ENCODE peak calls at places on chromosomes 13 and 19, in five cellular contexts. D, M, W, U and S are unnamed samples.
A peak's percentile ranks its signal among the peaks of the same experiment; 100 is the strongest.

GRCh38 chr19:33879818-33880575 is 83.3 kb downstream of the KCTD15 start:
- DNase-seq in M (no peak), D (no peak), W (no peak), U (no peak), S (no peak)

GRCh38 chr19:19388568-19389555 is 16.6 kb upstream of the GATAD2A start:
- DNase-seq in D (peak; percentile 49), W (no peak), U (no peak), M (no peak), S (no peak)

GRCh38 chr19:46015080-46015960 is 7.5 kb downstream of the PGLYRP1 start:
- DNase-seq in M (peak; percentile 65), D (peak; percentile 66), W (no peak), U (peak; percentile 94), S (peak; percentile 80)

GRCh38 chr19:12052057-12052570 is 647 bp downstream of the ZNF878 start:
- DNase-seq in U (peak; percentile 48), D (no peak), W (no peak), M (no peak), S (peak; percentile 9)

GRCh38 chr19:35911173-35911572 is 3.1 kb upstream of the TYROBP start:
- DNase-seq in U (no peak), M (no peak), W (no peak), D (no peak), S (no peak)

GRCh38 chr19:35565016-35565856 is 1.8 kb upstream of the ATP4A start:
- DNase-seq in M (no peak), U (no peak), W (no peak), D (no peak), S (no peak)

GRCh38 chr13:107864543-107865460 is 350.5 kb downstream of the LIG4 start:
- DNase-seq in D (peak; percentile 84), W (no peak), U (no peak), M (no peak), S (peak; percentile 18)

GRCh38 chr13:114024603-114025431 is 50.9 kb upstream of the C13orf46 start:
- DNase-seq in U (no peak), W (peak; percentile 46), M (no peak), D (no peak), S (no peak)

GRCh38 chr19:15934332-15935078 is at the start of gene CYP4F11:
- DNase-seq in U (peak; percentile 92), D (no peak), W (no peak), M (no peak), S (peak; percentile 99)

GRCh38 chr19:17246681-17247425 is 1.1 kb upstream of the NR2F6 start:
- DNase-seq in W (no peak), D (no peak), M (no peak), U (no peak), S (peak; percentile 72)

GRCh38 chr13:96104516-96104915 is 14.6 kb downstream of the HS6ST3 start:
- DNase-seq in W (no peak), M (no peak), U (no peak), D (no peak), S (no peak)

GRCh38 chr13:27018230-27018875 is 153.3 kb downstream of the USP12 start:
- DNase-seq in U (peak; percentile 40), D (no peak), M (no peak), W (no peak), S (no peak)

GRCh38 chr13:33649212-33649917 is 168.6 kb upstream of the RFC3 start:
- DNase-seq in W (no peak), D (no peak), M (no peak), U (no peak), S (no peak)

GRCh38 chr19:720691-721160 is 12.0 kb downstream of the PALM start:
- DNase-seq in D (no peak), M (no peak), W (no peak), U (no peak), S (no peak)

GRCh38 chr13:42355118-42355840 is 83.3 kb downstream of the AKAP11 start:
- DNase-seq in D (no peak), M (peak; percentile 5), W (no peak), U (no peak), S (no peak)

GRCh38 chr13:21531475-21531874 is 72.4 kb upstream of the ZDHHC20 start:
- DNase-seq in D (no peak), U (no peak), W (no peak), M (no peak), S (no peak)

GRCh38 chr13:45807520-45808099 is 43.9 kb downstream of the SIAH3 start:
- DNase-seq in M (no peak), U (no peak), W (peak; percentile 24), D (peak; percentile 35), S (peak; percentile 44)

GRCh38 chr13:32007494-32007893 is 24.1 kb upstream of the FRY start:
- DNase-seq in W (no peak), M (no peak), D (no peak), U (no peak), S (no peak)

GRCh38 chr19:51777570-51778460 is 16.8 kb downstream of the FPR2 start:
- DNase-seq in M (no peak), W (peak; percentile 40), D (peak; percentile 71), U (peak; percentile 90), S (peak; percentile 60)

GRCh38 chr13:42996584-42996983 is 4.5 kb upstream of the EPSTI1 start:
- DNase-seq in W (no peak), U (no peak), D (no peak), M (no peak), S (no peak)

GRCh38 chr13:32852568-32852967 is 163.7 kb upstream of the KL start:
- DNase-seq in M (no peak), D (no peak), W (no peak), U (no peak), S (no peak)

GRCh38 chr19:3607398-3608078 is 863 bp upstream of the TBXA2R start:
- DNase-seq in M (no peak), W (no peak), D (peak; percentile 73), U (no peak), S (no peak)

GRCh38 chr19:7789447-7789846 is 26.4 kb downstream of the CLEC4M start:
- DNase-seq in M (peak; percentile 28), D (no peak), U (peak; percentile 75), W (no peak), S (no peak)

GRCh38 chr13:23467048-23467931 is 33.8 kb upstream of the SACS start:
- DNase-seq in W (no peak), D (no peak), U (no peak), M (no peak), S (no peak)

GRCh38 chr13:101301053-101301452 is 115.3 kb downstream of the NALCN start:
- DNase-seq in W (no peak), M (no peak), U (no peak), D (no peak), S (no peak)

GRCh38 chr19:5789886-5790572 is 934 bp downstream of the DUS3L start:
- DNase-seq in U (peak; percentile 92), W (no peak), D (no peak), M (no peak), S (no peak)

GRCh38 chr19:5793188-5793587 is 2.2 kb upstream of the DUS3L start:
- DNase-seq in D (no peak), U (no peak), W (no peak), M (no peak), S (no peak)

GRCh38 chr19:5792224-5792623 is 1.3 kb upstream of the DUS3L start:
- DNase-seq in D (no peak), U (no peak), M (no peak), W (no peak), S (no peak)

GRCh38 chr19:5789201-5789795 is 1.7 kb downstream of the DUS3L start:
- DNase-seq in W (no peak), D (no peak), U (no peak), M (no peak), S (no peak)

DNA sequence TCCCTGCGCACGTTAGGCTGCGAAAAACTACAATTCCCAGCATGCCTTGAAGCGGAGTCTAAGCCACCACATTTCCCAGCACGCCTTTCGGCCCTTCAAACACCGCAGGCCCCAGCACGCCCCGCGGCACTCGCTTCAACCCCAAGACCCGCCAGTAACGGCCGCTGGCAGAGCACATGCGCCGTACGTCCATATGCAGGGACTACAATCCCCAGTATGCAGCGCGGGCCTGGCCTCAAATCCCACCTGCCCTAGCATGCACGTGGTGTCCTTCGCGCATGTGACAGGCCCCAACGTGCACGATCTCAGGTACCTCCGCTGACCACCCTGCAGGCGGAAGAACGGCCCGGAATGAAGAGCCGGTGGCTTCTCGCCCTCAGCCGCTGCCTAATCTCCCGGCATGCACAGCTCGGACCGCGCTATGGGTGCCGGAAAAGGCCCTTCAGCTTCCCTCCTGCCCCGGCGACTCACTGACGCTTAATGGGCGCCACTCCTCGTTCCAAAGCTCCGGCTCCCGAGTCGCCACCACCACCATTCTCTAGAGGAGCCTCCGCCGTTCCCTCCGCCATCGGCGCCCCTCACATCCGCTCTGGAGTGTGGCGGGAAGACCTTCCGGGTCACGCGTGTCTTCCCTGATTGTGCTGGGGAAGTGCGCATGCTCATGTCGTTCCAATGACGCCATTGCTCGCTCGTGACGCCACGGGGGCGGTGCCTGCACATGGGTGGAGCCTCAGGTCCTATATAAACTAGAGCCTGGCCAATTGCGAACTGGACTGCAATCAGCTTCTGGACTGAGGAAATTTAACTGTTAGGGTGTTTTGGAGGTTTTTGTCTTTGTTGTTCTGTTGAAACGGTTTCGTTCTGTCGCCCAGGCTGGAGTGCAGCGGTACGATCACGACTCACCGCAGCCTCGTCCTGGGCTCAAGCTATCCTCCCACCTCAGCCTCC is at the start of gene DUS3L:
- DNase-seq in W (peak; percentile 98), U (peak; percentile 99), D (peak; percentile 99), M (peak; percentile 93), S (peak; percentile 98)
- H3K4me3 ChIP-seq in W (peak within 1 kb of the TSS; percentile 85), U (peak within 1 kb of the TSS; percentile 67), D (peak within 1 kb of the TSS; percentile 65), M (peak within 1 kb of the TSS; percentile 72), S (peak within 1 kb of the TSS; percentile 51)

GRCh38 chr19:2540646-2541454 is 64.9 kb downstream of the GADD45B start:
- DNase-seq in W (no peak), U (peak; percentile 98), D (no peak), M (no peak), S (peak; percentile 80)
- H3K4me3 ChIP-seq in W (no peak overlapping the region), U (no peak overlapping the region), D (no peak overlapping the region), M (no peak overlapping the region), S (no peak overlapping the region)

DNA sequence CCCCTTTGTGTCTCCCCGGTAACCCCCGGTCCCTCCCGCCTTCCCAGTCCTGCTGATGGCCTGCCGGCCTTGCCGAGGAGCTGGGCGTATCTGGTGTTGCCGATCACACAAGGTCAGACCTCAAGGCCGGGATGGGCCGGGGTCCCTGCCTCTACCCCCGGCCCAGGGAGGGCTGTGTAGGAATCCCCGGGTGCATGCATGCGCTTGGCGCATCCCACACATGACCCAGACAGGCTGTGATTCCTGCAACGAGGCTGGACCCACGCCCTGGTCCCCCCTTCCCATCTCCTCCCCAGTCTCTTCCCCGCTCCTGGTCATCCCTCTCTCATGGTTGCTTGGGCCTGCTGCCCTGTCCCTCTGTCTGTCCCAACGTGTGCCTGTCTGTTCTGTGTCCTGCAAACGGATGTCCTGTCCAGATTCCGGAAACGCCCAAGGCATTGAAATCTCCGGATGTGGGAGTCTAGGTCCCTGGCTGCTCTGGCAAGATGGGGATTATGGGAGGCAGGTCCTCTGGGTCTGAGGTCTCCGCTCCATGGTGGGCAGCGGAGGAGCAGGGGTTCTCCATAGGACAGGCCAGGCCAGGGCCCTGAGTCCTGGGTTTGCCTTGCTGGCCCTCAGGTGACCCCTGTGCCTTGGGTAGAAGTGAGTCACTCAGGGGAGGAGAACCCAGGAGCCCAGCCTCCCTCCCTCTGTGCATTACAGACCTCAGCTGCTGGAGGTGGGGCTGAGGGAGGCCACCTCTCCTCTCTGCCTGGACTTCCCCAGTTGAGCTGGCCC is 1.6 kb downstream of the PKN1 start:
- DNase-seq in D (peak; percentile 68), W (no peak), M (no peak), U (peak; percentile 91), S (peak; percentile 55)
- H3K4me3 ChIP-seq in D (peak overlapping the region; percentile 81), W (no peak overlapping the region), M (no peak overlapping the region), U (no peak overlapping the region), S (no peak overlapping the region)

DNA sequence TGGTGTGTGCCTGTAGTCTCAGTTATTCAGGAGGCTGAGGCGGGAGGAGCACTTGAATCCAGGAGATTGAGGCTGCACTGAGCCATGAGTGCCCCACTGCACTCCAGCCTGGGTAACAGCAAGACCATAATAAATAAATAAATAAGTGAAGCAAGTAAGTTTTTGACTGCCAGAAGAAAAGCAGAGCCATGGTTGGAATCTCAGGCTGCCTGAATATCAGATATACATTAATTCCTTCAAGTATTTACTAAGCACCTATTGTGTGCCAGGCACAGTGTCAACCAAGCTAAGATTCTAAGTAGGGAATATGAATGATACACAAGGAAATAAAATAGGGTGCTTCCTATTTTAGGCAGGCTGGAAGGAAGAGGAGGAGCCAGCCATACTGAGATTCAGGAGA is 1.4 kb downstream of the GDF15 start:
- DNase-seq in U (no peak), D (no peak), W (no peak), M (no peak), S (no peak)
- H3K4me3 ChIP-seq in U (no peak overlapping the region), D (peak overlapping the region; percentile 89), W (no peak overlapping the region), M (no peak overlapping the region), S (peak overlapping the region; percentile 62)